ENCODE peak calls at places on chromosomes 16 and 17, in five cellular contexts. One of them, this sample, is unnamed.

GRCh38 chr16:27315333-27316037 is 1.7 kb downstream of the IL4R start:
- DNase-seq in CD4-positive, alpha-beta T cell: peak; percentile 35
- DNase-seq in HepG2: peak; percentile 81
- DNase-seq in A549: peak; percentile 58
- DNase-seq in GM13977: peak; percentile 54
- DNase-seq in this sample: peak; percentile 71

GRCh38 chr17:60087882-60088669 is 9.4 kb upstream of the HEATR6 start:
- DNase-seq in CD4-positive, alpha-beta T cell: no peak
- DNase-seq in HepG2: peak; percentile 41
- DNase-seq in A549: peak; percentile 52
- DNase-seq in GM13977: no peak
- DNase-seq in this sample: no peak

GRCh38 chr16:66147338-66147737 is 219.2 kb upstream of the CDH5 start:
- DNase-seq in CD4-positive, alpha-beta T cell: no peak
- DNase-seq in HepG2: no peak
- DNase-seq in A549: no peak
- DNase-seq in GM13977: no peak
- DNase-seq in this sample: no peak

GRCh38 chr17:16352838-16353701 is at the start of gene CENPV:
- DNase-seq in CD4-positive, alpha-beta T cell: peak; percentile 49
- DNase-seq in HepG2: peak; percentile 69
- DNase-seq in A549: peak; percentile 91
- DNase-seq in GM13977: peak; percentile 88
- DNase-seq in this sample: no peak

GRCh38 chr17:5711344-5711743 is 127.0 kb upstream of the NLRP1 start:
- DNase-seq in CD4-positive, alpha-beta T cell: no peak
- DNase-seq in HepG2: no peak
- DNase-seq in A549: no peak
- DNase-seq in GM13977: no peak
- DNase-seq in this sample: no peak

GRCh38 chr16:17836868-17837602 is 366.3 kb upstream of the XYLT1 start:
- DNase-seq in CD4-positive, alpha-beta T cell: no peak
- DNase-seq in HepG2: peak; percentile 18
- DNase-seq in A549: peak; percentile 21
- DNase-seq in GM13977: no peak
- DNase-seq in this sample: no peak

GRCh38 chr16:64712027-64712426 is 409.8 kb downstream of the CDH11 start:
- DNase-seq in CD4-positive, alpha-beta T cell: no peak
- DNase-seq in HepG2: no peak
- DNase-seq in A549: no peak
- DNase-seq in GM13977: no peak
- DNase-seq in this sample: no peak

GRCh38 chr16:54173489-54173888 is 113.1 kb downstream of the IRX3 start:
- DNase-seq in CD4-positive, alpha-beta T cell: no peak
- DNase-seq in HepG2: no peak
- DNase-seq in A549: no peak
- DNase-seq in GM13977: no peak
- DNase-seq in this sample: no peak

GRCh38 chr17:29766796-29767327 is 144.2 kb upstream of the CORO6 start:
- DNase-seq in CD4-positive, alpha-beta T cell: no peak
- DNase-seq in HepG2: no peak
- DNase-seq in A549: no peak
- DNase-seq in GM13977: no peak
- DNase-seq in this sample: no peak

GRCh38 chr16:80125677-80126076 is 415.1 kb upstream of the DYNLRB2 start:
- DNase-seq in CD4-positive, alpha-beta T cell: no peak
- DNase-seq in HepG2: no peak
- DNase-seq in A549: no peak
- DNase-seq in GM13977: no peak
- DNase-seq in this sample: no peak

GRCh38 chr16:711548-712320 is 3.2 kb upstream of the METRN start:
- DNase-seq in CD4-positive, alpha-beta T cell: peak; percentile 56
- DNase-seq in HepG2: no peak
- DNase-seq in A549: no peak
- DNase-seq in GM13977: peak; percentile 95
- DNase-seq in this sample: no peak

GRCh38 chr17:36728030-36728991 is 126.9 kb downstream of the MRM1 start:
- DNase-seq in CD4-positive, alpha-beta T cell: no peak
- DNase-seq in HepG2: no peak
- DNase-seq in A549: no peak
- DNase-seq in GM13977: no peak
- DNase-seq in this sample: no peak

GRCh38 chr17:67056746-67057490 is 12.6 kb downstream of the CACNG1 start:
- DNase-seq in CD4-positive, alpha-beta T cell: no peak
- DNase-seq in HepG2: no peak
- DNase-seq in A549: no peak
- DNase-seq in GM13977: no peak
- DNase-seq in this sample: no peak

GRCh38 chr17:41547378-41547841 is 19.3 kb upstream of the KRT19 start:
- DNase-seq in CD4-positive, alpha-beta T cell: no peak
- DNase-seq in HepG2: no peak
- DNase-seq in A549: peak; percentile 70
- DNase-seq in GM13977: no peak
- DNase-seq in this sample: no peak

GRCh38 chr17:37742114-37742761 is 2.6 kb downstream of the HNF1B start:
- DNase-seq in CD4-positive, alpha-beta T cell: no peak
- DNase-seq in HepG2: no peak
- DNase-seq in A549: peak; percentile 48
- DNase-seq in GM13977: peak; percentile 45
- DNase-seq in this sample: no peak

GRCh38 chr16:62034236-62035114 is 1.8 kb downstream of the CDH8 start:
- DNase-seq in CD4-positive, alpha-beta T cell: no peak
- DNase-seq in HepG2: no peak
- DNase-seq in A549: no peak
- DNase-seq in GM13977: no peak
- DNase-seq in this sample: no peak

GRCh38 chr16:88534731-88535141 is 35.5 kb upstream of the ZC3H18 start:
- DNase-seq in CD4-positive, alpha-beta T cell: no peak
- DNase-seq in HepG2: no peak
- DNase-seq in A549: peak; percentile 71
- DNase-seq in GM13977: peak; percentile 80
- DNase-seq in this sample: no peak

GRCh38 chr17:83012873-83013778 is 66.3 kb upstream of the METRNL start:
- DNase-seq in CD4-positive, alpha-beta T cell: no peak
- DNase-seq in HepG2: no peak
- DNase-seq in A549: no peak
- DNase-seq in GM13977: no peak
- DNase-seq in this sample: no peak

GRCh38 chr16:11085025-11085485 is 140.7 kb downstream of the CLEC16A start:
- DNase-seq in CD4-positive, alpha-beta T cell: no peak
- DNase-seq in HepG2: no peak
- DNase-seq in A549: no peak
- DNase-seq in GM13977: no peak
- DNase-seq in this sample: no peak

GRCh38 chr17:2243953-2244352 is 59.6 kb downstream of the SMG6 start:
- DNase-seq in CD4-positive, alpha-beta T cell: no peak
- DNase-seq in HepG2: no peak
- DNase-seq in A549: no peak
- DNase-seq in GM13977: no peak
- DNase-seq in this sample: no peak

GRCh38 chr17:28402224-28402630 is 3.8 kb downstream of the SLC46A1 start:
- DNase-seq in CD4-positive, alpha-beta T cell: no peak
- DNase-seq in HepG2: no peak
- DNase-seq in A549: no peak
- DNase-seq in GM13977: no peak
- DNase-seq in this sample: no peak

GRCh38 chr17:17926840-17927449 is 45.3 kb downstream of the TOM1L2 start:
- DNase-seq in CD4-positive, alpha-beta T cell: no peak
- DNase-seq in HepG2: peak; percentile 32
- DNase-seq in A549: no peak
- DNase-seq in GM13977: no peak
- DNase-seq in this sample: no peak

GRCh38 chr16:65510241-65510640 is 388.4 kb upstream of the CDH11 start:
- DNase-seq in CD4-positive, alpha-beta T cell: no peak
- DNase-seq in HepG2: no peak
- DNase-seq in A549: no peak
- DNase-seq in GM13977: no peak
- DNase-seq in this sample: no peak

GRCh38 chr16:3807425-3808123 is 72.9 kb downstream of the CREBBP start:
- DNase-seq in CD4-positive, alpha-beta T cell: no peak
- DNase-seq in HepG2: no peak
- DNase-seq in A549: no peak
- DNase-seq in GM13977: no peak
- DNase-seq in this sample: no peak

GRCh38 chr17:145671-146541 is 8.5 kb downstream of the SCGB1C2 start:
- DNase-seq in CD4-positive, alpha-beta T cell: no peak
- DNase-seq in HepG2: no peak
- DNase-seq in A549: no peak
- DNase-seq in GM13977: no peak
- DNase-seq in this sample: peak; percentile 13

GRCh38 chr17:80720624-80721577 is 176.3 kb downstream of the RPTOR start:
- DNase-seq in CD4-positive, alpha-beta T cell: peak; percentile 66
- DNase-seq in HepG2: no peak
- DNase-seq in A549: peak; percentile 74
- DNase-seq in GM13977: no peak
- DNase-seq in this sample: no peak

GRCh38 chr17:45364531-45365390 is 47.9 kb upstream of the MAP3K14 start:
- DNase-seq in CD4-positive, alpha-beta T cell: no peak
- DNase-seq in HepG2: no peak
- DNase-seq in A549: no peak
- DNase-seq in GM13977: no peak
- DNase-seq in this sample: peak; percentile 3

GRCh38 chr16:17364319-17365210 is 106.2 kb downstream of the XYLT1 start:
- DNase-seq in CD4-positive, alpha-beta T cell: peak; percentile 77
- DNase-seq in HepG2: no peak
- DNase-seq in A549: no peak
- DNase-seq in GM13977: no peak
- DNase-seq in this sample: no peak

GRCh38 chr16:11297492-11298142 is 16.5 kb upstream of the PRM1 start:
- DNase-seq in CD4-positive, alpha-beta T cell: peak; percentile 65
- DNase-seq in HepG2: peak; percentile 67
- DNase-seq in A549: no peak
- DNase-seq in GM13977: peak; percentile 67
- DNase-seq in this sample: no peak

GRCh38 chr17:68344701-68345136 is 53.4 kb downstream of the ARSG start:
- DNase-seq in CD4-positive, alpha-beta T cell: peak; percentile 40
- DNase-seq in HepG2: no peak
- DNase-seq in A549: no peak
- DNase-seq in GM13977: no peak
- DNase-seq in this sample: no peak

GRCh38 chr16:1066584-1067172 is 5.9 kb upstream of the SSTR5 start:
- DNase-seq in CD4-positive, alpha-beta T cell: no peak
- DNase-seq in HepG2: no peak
- DNase-seq in A549: no peak
- DNase-seq in GM13977: no peak
- DNase-seq in this sample: no peak

GRCh38 chr17:17778308-17779014 is 58.3 kb downstream of the SREBF1 start:
- DNase-seq in CD4-positive, alpha-beta T cell: no peak
- DNase-seq in HepG2: no peak
- DNase-seq in A549: no peak
- DNase-seq in GM13977: no peak
- DNase-seq in this sample: no peak

GRCh38 chr17:57544834-57545463 is 200.2 kb downstream of the CCDC182 start:
- DNase-seq in CD4-positive, alpha-beta T cell: no peak
- DNase-seq in HepG2: no peak
- DNase-seq in A549: no peak
- DNase-seq in GM13977: no peak
- DNase-seq in this sample: no peak

GRCh38 chr17:43601280-43602050 is 55.3 kb upstream of the ETV4 start:
- DNase-seq in CD4-positive, alpha-beta T cell: no peak
- DNase-seq in HepG2: no peak
- DNase-seq in A549: no peak
- DNase-seq in GM13977: no peak
- DNase-seq in this sample: no peak

GRCh38 chr17:30290696-30291570 is 811 bp downstream of the BLMH start:
- DNase-seq in CD4-positive, alpha-beta T cell: no peak
- DNase-seq in HepG2: peak; percentile 35
- DNase-seq in A549: peak; percentile 74
- DNase-seq in GM13977: peak; percentile 56
- DNase-seq in this sample: no peak

GRCh38 chr17:34443832-34444469 is 80.9 kb upstream of the CCL1 start:
- DNase-seq in CD4-positive, alpha-beta T cell: no peak
- DNase-seq in HepG2: peak; percentile 9
- DNase-seq in A549: peak; percentile 48
- DNase-seq in GM13977: peak; percentile 29
- DNase-seq in this sample: no peak

GRCh38 chr17:81184596-81184995 is 18.6 kb upstream of the AATK start:
- DNase-seq in CD4-positive, alpha-beta T cell: no peak
- DNase-seq in HepG2: no peak
- DNase-seq in A549: no peak
- DNase-seq in GM13977: no peak
- DNase-seq in this sample: no peak

GRCh38 chr16:78906135-78906534 is 694.4 kb downstream of the MAF start:
- DNase-seq in CD4-positive, alpha-beta T cell: no peak
- DNase-seq in HepG2: no peak
- DNase-seq in A549: no peak
- DNase-seq in GM13977: no peak
- DNase-seq in this sample: no peak

GRCh38 chr16:14304891-14305459 is 233.9 kb downstream of the MRTFB start:
- DNase-seq in CD4-positive, alpha-beta T cell: no peak
- DNase-seq in HepG2: no peak
- DNase-seq in A549: no peak
- DNase-seq in GM13977: no peak
- DNase-seq in this sample: no peak
- TF ChIP-seq CTCF in CD4-positive, alpha-beta T cell: no peak
- TF ChIP-seq CTCF in HepG2: no peak
- TF ChIP-seq CTCF in A549: no peak
- TF ChIP-seq CTCF in GM13977: no peak
- TF ChIP-seq CTCF in this sample: no peak

DNA sequence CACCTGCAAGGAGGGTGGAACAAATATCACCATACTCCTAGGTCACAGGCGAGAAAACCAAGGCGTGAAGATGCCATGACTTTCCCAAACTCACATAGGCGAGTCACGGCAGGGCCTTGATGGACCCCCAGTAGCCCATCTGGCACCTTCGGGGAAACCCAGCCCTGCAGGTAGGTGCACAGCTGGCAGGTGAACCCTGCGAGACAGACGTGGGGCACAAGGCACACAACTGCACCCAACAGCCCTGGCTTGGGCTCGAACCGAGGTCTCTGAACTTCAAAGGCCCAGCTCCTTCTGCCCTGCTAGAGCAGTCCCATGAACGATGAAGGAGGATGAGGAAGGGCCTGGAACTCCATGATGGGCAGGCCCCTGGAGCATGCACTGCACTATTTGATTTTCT is 77.6 kb upstream of the DNAJA2 start:
- DNase-seq in CD4-positive, alpha-beta T cell: no peak
- DNase-seq in HepG2: no peak
- DNase-seq in A549: no peak
- DNase-seq in GM13977: no peak
- DNase-seq in this sample: no peak
- TF ChIP-seq CTCF in CD4-positive, alpha-beta T cell: no peak
- TF ChIP-seq CTCF in HepG2: no peak
- TF ChIP-seq CTCF in A549: no peak
- TF ChIP-seq CTCF in GM13977: no peak
- TF ChIP-seq CTCF in this sample: no peak

GRCh38 chr16:82580293-82580900 is 46.4 kb upstream of the CDH13 start:
- DNase-seq in CD4-positive, alpha-beta T cell: no peak
- DNase-seq in HepG2: peak; percentile 16
- DNase-seq in A549: peak; percentile 8
- DNase-seq in GM13977: no peak
- DNase-seq in this sample: no peak
- TF ChIP-seq CTCF in CD4-positive, alpha-beta T cell: no peak
- TF ChIP-seq CTCF in HepG2: peak; percentile 66
- TF ChIP-seq CTCF in A549: no peak
- TF ChIP-seq CTCF in GM13977: peak; percentile 28
- TF ChIP-seq CTCF in this sample: no peak

GRCh38 chr17:61450641-61451537 is 1.3 kb upstream of the TBX4 start:
- DNase-seq in CD4-positive, alpha-beta T cell: no peak
- DNase-seq in HepG2: no peak
- DNase-seq in A549: no peak
- DNase-seq in GM13977: peak; percentile 20
- DNase-seq in this sample: no peak
- TF ChIP-seq CTCF in CD4-positive, alpha-beta T cell: no peak
- TF ChIP-seq CTCF in HepG2: no peak
- TF ChIP-seq CTCF in A549: no peak
- TF ChIP-seq CTCF in GM13977: no peak
- TF ChIP-seq CTCF in this sample: no peak